ENCODE peak calls at places on chromosomes 2 and 18, in five cellular contexts. A is body of pancreas, H is transverse colon, W is OCI-LY7, B is ovary. Z is an unnamed sample.
A peak's percentile ranks its signal among the peaks of the same experiment; 100 is the strongest.

GRCh38 chr2:168244318-168244717 is 3.1 kb downstream of the STK39 start:
- DNase-seq in A (peak; percentile 66), H (peak; percentile 54), B (no peak), W (peak; percentile 61), Z (no peak)

GRCh38 chr2:9287400-9288059 is 80.9 kb downstream of the ASAP2 start:
- DNase-seq in B (no peak), W (no peak), H (no peak), A (no peak), Z (no peak)

GRCh38 chr2:110818767-110819481 is 86.6 kb downstream of the ACOXL start:
- DNase-seq in W (peak; percentile 47), A (no peak), B (no peak), H (no peak), Z (no peak)

GRCh38 chr2:206423147-206423546 is 20.2 kb upstream of the ADAM23 start:
- DNase-seq in W (peak; percentile 39), H (no peak), B (no peak), A (no peak), Z (no peak)

GRCh38 chr18:63850010-63850409 is 37.5 kb upstream of the SERPINB2 start:
- DNase-seq in H (no peak), W (peak; percentile 16), A (no peak), B (no peak), Z (no peak)

GRCh38 chr18:58162127-58162526 is 118.1 kb downstream of the NEDD4L start:
- DNase-seq in H (no peak), B (no peak), A (no peak), W (no peak), Z (no peak)

GRCh38 chr18:10052871-10053270 is 139.1 kb downstream of the VAPA start:
- DNase-seq in B (no peak), W (no peak), H (no peak), A (no peak), Z (no peak)

GRCh38 chr2:26018184-26018716 is 15.6 kb upstream of the RAB10 start:
- DNase-seq in H (peak; percentile 83), B (peak; percentile 78), A (peak; percentile 93), W (no peak), Z (peak; percentile 78)

GRCh38 chr2:15472133-15472532 is 89.0 kb downstream of the NBAS start:
- DNase-seq in B (no peak), A (no peak), H (no peak), W (no peak), Z (no peak)

GRCh38 chr18:62485684-62486083 is 37.1 kb upstream of the ZCCHC2 start:
- DNase-seq in A (no peak), H (no peak), W (no peak), B (no peak), Z (no peak)

GRCh38 chr2:113116100-113116958 is 11.1 kb upstream of the IL1RN start:
- DNase-seq in W (no peak), B (no peak), H (no peak), A (no peak), Z (no peak)

GRCh38 chr2:168194784-168195522 is 52.4 kb downstream of the STK39 start:
- DNase-seq in W (peak; percentile 27), H (no peak), B (no peak), A (no peak), Z (no peak)

GRCh38 chr18:26301681-26302080 is 75.4 kb downstream of the TAF4B start:
- DNase-seq in B (no peak), W (no peak), H (no peak), A (no peak), Z (no peak)

GRCh38 chr2:64632855-64633819 is 20.6 kb downstream of the SERTAD2 start:
- DNase-seq in A (no peak), B (no peak), W (no peak), H (no peak), Z (no peak)

GRCh38 chr2:132729572-132729971 is 59.6 kb upstream of the LYPD1 start:
- DNase-seq in A (no peak), H (no peak), B (no peak), W (no peak), Z (no peak)

DNA sequence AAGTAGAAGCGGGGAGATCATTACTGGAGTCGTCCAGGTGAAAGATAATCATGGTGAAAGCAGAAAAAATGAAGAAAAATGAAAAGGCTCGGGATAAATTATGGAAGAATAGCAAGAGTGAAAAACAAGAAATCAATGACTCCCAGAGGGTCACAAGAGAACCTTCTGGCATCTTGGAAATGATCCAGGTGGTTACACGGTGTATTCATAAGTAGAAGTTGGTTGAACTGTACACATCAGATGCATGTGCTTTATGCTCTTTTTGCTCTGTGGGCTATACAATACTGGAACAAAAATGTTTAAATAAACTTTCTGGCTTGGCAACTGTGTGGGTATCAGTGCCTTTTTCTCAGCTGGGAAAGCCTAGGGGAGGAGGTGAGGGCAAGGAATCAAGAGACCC is 348.9 kb downstream of the RND3 start:
- DNase-seq in H (no peak), B (no peak), A (no peak), W (no peak), Z (no peak)
- H3K4me1 ChIP-seq in H (peaks cover 6% of the 10 kb centered on the region), B (no peaks in the 10 kb centered on the region), A (peaks cover 24% of the 10 kb centered on the region), W (no peaks in the 10 kb centered on the region), Z (no peaks in the 10 kb centered on the region)

DNA sequence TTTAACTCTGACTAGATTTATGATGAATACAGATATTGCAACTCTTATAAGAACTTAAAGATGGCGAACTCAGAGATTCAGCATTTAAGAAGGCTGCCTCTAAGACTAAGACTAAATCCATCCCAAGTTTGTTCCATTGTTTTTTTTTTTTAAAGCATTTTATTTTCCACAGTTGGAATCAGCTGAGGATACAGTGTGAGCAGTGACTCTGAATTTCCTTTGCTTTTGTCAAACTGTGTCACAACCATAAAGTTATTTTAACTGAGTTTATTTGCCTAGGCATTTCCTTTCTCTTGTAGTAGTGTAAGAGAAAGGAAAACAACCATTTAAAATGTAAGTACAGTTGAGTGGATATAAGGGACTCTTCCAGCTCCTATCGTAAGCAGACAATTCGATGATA is 63.9 kb downstream of the ZEB2 start:
- DNase-seq in B (no peak), W (no peak), A (no peak), H (no peak), Z (no peak)
- H3K36me3 ChIP-seq in B (no peaks in the 10 kb centered on the region), W (no peaks in the 10 kb centered on the region), A (no peaks in the 10 kb centered on the region), H (no peaks in the 10 kb centered on the region), Z (no peaks in the 10 kb centered on the region)

GRCh38 chr2:37637122-37637875 is 34.1 kb downstream of the CDC42EP3 start:
- DNase-seq in W (no peak), H (no peak), B (no peak), A (no peak), Z (no peak)
- TF ChIP-seq CTCF in W (no peak), H (no peak), B (no peak), A (no peak), Z (no peak)

DNA sequence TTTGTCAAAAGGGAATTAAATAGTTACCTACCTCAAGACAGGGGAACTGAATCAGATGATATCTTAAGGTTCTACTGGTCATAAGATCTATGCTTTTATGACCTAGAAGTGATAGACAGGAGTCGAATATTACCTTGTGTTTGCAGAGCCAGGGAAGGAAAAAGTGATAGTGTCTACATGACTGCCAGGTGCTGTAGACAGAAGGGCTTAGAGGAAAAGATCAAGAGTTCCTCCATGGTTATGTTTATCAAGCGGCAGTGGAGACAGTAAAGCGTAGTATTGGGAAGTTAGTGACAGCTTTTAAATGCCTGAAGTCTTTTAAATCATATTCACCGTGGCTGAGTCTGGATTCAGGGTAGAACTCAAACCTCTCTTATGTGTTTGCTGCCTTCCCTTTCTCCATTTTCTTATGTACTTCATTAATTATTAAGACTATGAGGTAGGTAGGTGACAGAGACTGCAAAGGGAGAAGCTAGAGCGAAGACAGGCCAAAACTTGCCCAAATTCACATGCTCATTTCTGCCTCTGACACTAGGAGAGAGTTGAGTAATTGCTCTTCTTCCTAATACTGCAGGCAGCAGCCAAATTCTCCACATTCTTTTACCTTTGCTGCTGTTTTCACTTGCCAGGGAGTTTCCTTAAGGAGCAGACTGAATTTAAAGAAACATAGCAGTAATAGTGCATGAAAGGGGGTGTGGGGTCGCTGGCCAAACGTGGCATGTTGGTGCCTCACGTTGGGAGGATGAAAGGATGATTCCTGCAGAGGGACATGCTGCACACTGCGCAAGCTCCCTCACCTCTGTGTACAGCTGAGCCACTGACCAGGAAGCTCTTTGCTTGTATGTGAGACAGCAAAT is 12.1 kb downstream of the CRIM1 start:
- DNase-seq in A (no peak), W (no peak), H (no peak), B (no peak), Z (no peak)
- H3K4me1 ChIP-seq in A (peaks cover 40% of the 10 kb centered on the region), W (no peaks in the 10 kb centered on the region), H (peaks cover 65% of the 10 kb centered on the region), B (peaks cover 26% of the 10 kb centered on the region), Z (peaks cover 97% of the 10 kb centered on the region)

GRCh38 chr2:159322419-159322818 is 35.9 kb upstream of the WDSUB1 start:
- DNase-seq in H (no peak), W (no peak), A (no peak), B (no peak), Z (no peak)

DNA sequence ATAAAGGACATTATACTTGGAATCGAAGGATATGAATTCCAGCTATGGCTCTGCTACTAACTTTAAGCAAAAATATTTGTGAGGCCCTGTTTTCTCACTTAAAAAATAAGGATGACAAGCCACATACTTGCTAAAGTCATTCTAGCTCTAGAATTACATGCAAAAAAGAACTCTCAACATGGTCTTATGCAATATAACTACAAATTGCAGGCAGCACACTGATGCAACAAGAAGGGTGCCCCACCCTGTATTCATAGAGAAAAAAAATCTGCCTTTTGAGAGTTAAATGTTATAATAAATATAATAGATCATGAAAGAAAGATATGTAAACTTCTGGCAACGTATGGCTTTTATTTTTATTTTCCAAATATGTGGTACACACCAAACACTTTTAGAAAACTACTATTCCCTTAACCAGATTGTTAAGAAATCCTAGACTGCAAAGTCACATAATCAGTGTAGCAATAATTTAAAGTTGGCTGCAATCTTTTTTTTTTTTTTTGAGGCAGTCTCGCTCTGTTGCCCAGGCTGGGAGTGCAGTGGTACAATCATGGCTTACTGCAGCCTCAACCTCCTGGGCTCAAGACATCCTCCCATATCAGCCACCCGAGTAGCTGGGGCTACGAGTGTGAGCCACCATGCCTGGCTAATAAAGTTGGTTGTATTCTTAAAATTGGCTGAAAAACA is 40.2 kb upstream of the WDSUB1 start:
- DNase-seq in A (no peak), W (no peak), B (no peak), H (no peak), Z (no peak)
- H3K36me3 ChIP-seq in A (peaks cover 15% of the 10 kb centered on the region), W (no peaks in the 10 kb centered on the region), B (no peaks in the 10 kb centered on the region), H (peaks cover 21% of the 10 kb centered on the region), Z (peaks cover 56% of the 10 kb centered on the region)

GRCh38 chr2:98568161-98568956 is 40.0 kb downstream of the COA5 start:
- DNase-seq in B (no peak), A (no peak), W (no peak), H (no peak), Z (no peak)

GRCh38 chr2:98565941-98566340 is 42.4 kb downstream of the COA5 start:
- DNase-seq in H (no peak), B (no peak), A (no peak), W (no peak), Z (no peak)

GRCh38 chr2:98564541-98565164 is 43.7 kb downstream of the COA5 start:
- DNase-seq in A (no peak), B (no peak), W (no peak), H (peak; percentile 32), Z (peak; percentile 45)

GRCh38 chr2:98563394-98563793 is 44.9 kb downstream of the COA5 start:
- DNase-seq in B (no peak), A (no peak), H (no peak), W (no peak), Z (peak; percentile 13)

GRCh38 chr2:98565286-98565860 is 42.9 kb downstream of the COA5 start:
- DNase-seq in W (no peak), H (no peak), B (no peak), A (no peak), Z (no peak)
- TF ChIP-seq CTCF in W (no peak), H (no peak), B (no peak), A (no peak), Z (no peak)

GRCh38 chr2:105775809-105776559 is 31.3 kb downstream of the NCK2 start:
- DNase-seq in A (no peak), W (peak; percentile 62), H (peak; percentile 35), B (no peak), Z (no peak)
- H3K4me1 ChIP-seq in A (peaks cover 65% of the 10 kb centered on the region), W (peaks cover 29% of the 10 kb centered on the region), H (peaks cover 19% of the 10 kb centered on the region), B (peaks cover 25% of the 10 kb centered on the region), Z (peaks cover 6% of the 10 kb centered on the region)

GRCh38 chr2:240914645-240915525 is 8.7 kb downstream of the CROCC2 start:
- DNase-seq in H (no peak), B (no peak), W (no peak), A (no peak), Z (no peak)
- H3K36me3 ChIP-seq in H (no peaks in the 10 kb centered on the region), B (no peaks in the 10 kb centered on the region), W (no peaks in the 10 kb centered on the region), A (no peaks in the 10 kb centered on the region), Z (no peaks in the 10 kb centered on the region)